ENCODE peak calls at places on chromosomes 11 and 22, in nine cellular contexts. G is caudate nucleus; I is CD8-positive, alpha-beta memory T cell; U is IMR-90; L is dorsolateral prefrontal cortex; K is fibroblast of lung; V is A549; F is naive thymus-derived CD4-positive, alpha-beta T cell; D is cardiac muscle cell. T is an unnamed sample.

GRCh38 chr11:19367051-19367709 is 126.4 kb upstream of the E2F8 start:
- DNase-seq in G (no peak), I (no peak), U (peak; percentile 85), L (no peak), K (peak; percentile 82), V (no peak), F (no peak), D (no peak), T (no peak)

GRCh38 chr11:133928628-133929059 is 28.1 kb downstream of the IGSF9B start:
- DNase-seq in G (no peak), I (peak; percentile 26), U (no peak), L (no peak), K (peak; percentile 20), V (no peak), F (peak; percentile 63), D (no peak), T (peak; percentile 61)

GRCh38 chr22:29044657-29045176 is 16.9 kb downstream of the C22orf31 start:
- DNase-seq in G (no peak), I (no peak), U (peak; percentile 87), L (no peak), K (peak; percentile 90), V (no peak), F (no peak), D (no peak), T (no peak)

GRCh38 chr22:28442951-28443876 is 236.4 kb downstream of the TTC28 start:
- DNase-seq in G (peak; percentile 19), I (no peak), U (peak; percentile 76), L (peak; percentile 68), K (peak; percentile 82), V (no peak), F (peak; percentile 15), D (peak; percentile 79), T (peak; percentile 52)

GRCh38 chr11:11035331-11035730 is 177.5 kb upstream of the ZBED5 start:
- DNase-seq in G (no peak), I (no peak), U (no peak), L (no peak), K (no peak), V (no peak), F (no peak), D (peak; percentile 9), T (no peak)

GRCh38 chr11:78525720-78526119 is 48.9 kb downstream of the NARS2 start:
- DNase-seq in G (no peak), I (no peak), U (no peak), L (no peak), K (peak; percentile 10), V (no peak), F (no peak), D (no peak), T (no peak)

GRCh38 chr11:69130586-69131566 is 24.9 kb upstream of the SMIM38 start:
- DNase-seq in G (no peak), I (no peak), U (no peak), L (no peak), K (no peak), V (no peak), F (no peak), D (no peak), T (no peak)

GRCh38 chr11:16605440-16605970 is 132.9 kb upstream of the C11orf58 start:
- DNase-seq in G (no peak), I (no peak), U (peak; percentile 44), L (no peak), K (peak; percentile 26), V (no peak), F (no peak), D (peak; percentile 56), T (no peak)

GRCh38 chr11:7577226-7577882 is 63.6 kb downstream of the PPFIBP2 start:
- DNase-seq in G (peak; percentile 69), I (no peak), U (no peak), L (peak; percentile 89), K (peak; percentile 10), V (no peak), F (no peak), D (no peak), T (no peak)

GRCh38 chr11:68935516-68936357 is 32.0 kb downstream of the IGHMBP2 start:
- DNase-seq in G (no peak), I (no peak), U (no peak), L (no peak), K (no peak), V (no peak), F (no peak), D (no peak), T (peak; percentile 34)

GRCh38 chr22:27060188-27060587 is 402.8 kb downstream of the MIAT start:
- DNase-seq in G (no peak), I (no peak), U (no peak), L (no peak), K (no peak), V (no peak), F (no peak), D (no peak), T (no peak)

DNA sequence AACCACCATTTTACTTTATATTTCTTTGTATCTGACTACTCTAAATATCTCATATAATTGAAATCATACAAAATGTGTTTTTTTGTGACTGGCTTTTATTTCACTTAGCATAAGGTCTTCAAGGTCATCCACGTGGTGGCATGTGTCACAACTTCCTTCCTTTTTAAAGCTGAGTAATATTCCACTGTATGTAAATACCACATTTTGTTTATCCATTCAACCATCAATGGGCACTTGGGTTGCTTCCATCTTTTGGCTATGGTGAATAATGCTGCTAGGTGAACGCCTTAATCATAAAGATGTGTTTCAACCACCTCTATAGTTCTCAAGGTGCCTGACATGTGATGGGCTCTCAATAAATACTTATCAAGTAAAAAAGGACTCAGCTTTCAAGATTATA is 15.5 kb downstream of the RAB30 start:
- DNase-seq in G (no peak), I (no peak), U (no peak), L (no peak), K (no peak), V (no peak), F (no peak), D (no peak), T (no peak)
- H3K27ac ChIP-seq in G (no peak overlapping the region), I (no peak overlapping the region), U (no peak overlapping the region), L (no peak overlapping the region), K (no peak overlapping the region), V (no peak overlapping the region), F (no peak overlapping the region), D (no peak overlapping the region), T (no peak overlapping the region)

GRCh38 chr11:12389676-12390075 is 12.3 kb downstream of the PARVA start:
- DNase-seq in G (no peak), I (no peak), U (no peak), L (no peak), K (no peak), V (no peak), F (no peak), D (no peak), T (no peak)

GRCh38 chr11:12386309-12386708 is 8.9 kb downstream of the PARVA start:
- DNase-seq in G (no peak), I (no peak), U (no peak), L (no peak), K (no peak), V (no peak), F (no peak), D (no peak), T (no peak)

GRCh38 chr11:12386745-12387144 is 9.4 kb downstream of the PARVA start:
- DNase-seq in G (no peak), I (no peak), U (no peak), L (no peak), K (no peak), V (no peak), F (no peak), D (no peak), T (no peak)

GRCh38 chr11:12388939-12389670 is 11.7 kb downstream of the PARVA start:
- DNase-seq in G (no peak), I (no peak), U (no peak), L (no peak), K (no peak), V (no peak), F (no peak), D (no peak), T (no peak)

GRCh38 chr11:12388171-12388570 is 10.8 kb downstream of the PARVA start:
- DNase-seq in G (no peak), I (no peak), U (no peak), L (no peak), K (no peak), V (no peak), F (no peak), D (no peak), T (no peak)
- H3K27ac ChIP-seq in G (no peak overlapping the region), I (no peak overlapping the region), U (no peak overlapping the region), L (no peak overlapping the region), K (no peak overlapping the region), V (no peak overlapping the region), F (no peak overlapping the region), D (no peak overlapping the region), T (no peak overlapping the region)

DNA sequence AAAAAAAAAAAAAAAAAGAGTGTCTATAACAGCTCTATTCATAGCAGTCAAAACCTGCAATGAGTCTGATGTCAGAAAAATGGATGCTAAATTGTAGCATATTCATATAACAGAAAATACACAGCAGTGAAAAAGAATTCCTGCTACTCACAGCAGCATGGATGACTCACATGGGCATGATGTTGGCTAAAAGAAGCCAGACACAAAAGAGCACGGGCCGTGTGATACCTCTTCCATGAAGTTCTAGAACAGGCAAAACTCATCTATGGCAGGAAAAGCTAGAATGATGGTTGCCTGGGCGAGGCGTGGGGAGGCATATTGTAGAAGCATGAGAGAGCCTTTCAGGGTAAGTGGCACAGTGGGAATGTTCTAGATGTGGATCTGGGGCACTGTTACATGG is 18.9 kb downstream of the PLAAT3 start:
- DNase-seq in G (no peak), I (no peak), U (peak; percentile 56), L (no peak), K (peak; percentile 50), V (no peak), F (no peak), D (no peak), T (no peak)
- H3K27ac ChIP-seq in G (peak overlapping the region; percentile 9), I (no peak overlapping the region), U (no peak overlapping the region), L (peak overlapping the region; percentile 98), K (no peak overlapping the region), V (no peak overlapping the region), F (no peak overlapping the region), D (no peak overlapping the region), T (no peak overlapping the region)

GRCh38 chr11:125214466-125215204 is 50.1 kb downstream of the PKNOX2 start:
- DNase-seq in G (no peak), I (no peak), U (no peak), L (no peak), K (no peak), V (no peak), F (no peak), D (peak; percentile 21), T (no peak)
- H3K27ac ChIP-seq in G (no peak overlapping the region), I (no peak overlapping the region), U (no peak overlapping the region), L (no peak overlapping the region), K (no peak overlapping the region), V (no peak overlapping the region), F (no peak overlapping the region), D (peak overlapping the region; percentile 44), T (no peak overlapping the region)

GRCh38 chr11:33258631-33259184 is 1.5 kb downstream of the HIPK3 start:
- DNase-seq in G (no peak), I (no peak), U (peak; percentile 56), L (no peak), K (peak; percentile 67), V (peak; percentile 76), F (peak; percentile 30), D (no peak), T (no peak)
- H3K27ac ChIP-seq in G (peak overlapping the region; percentile 98), I (peak overlapping the region; percentile 96), U (peak overlapping the region; percentile 98), L (peak overlapping the region; percentile 99), K (peak overlapping the region; percentile 100), V (peak overlapping the region; percentile 100), F (peak overlapping the region; percentile 97), D (peak overlapping the region; percentile 100), T (peak overlapping the region; percentile 97)

T was measured in RWPE2.